ENCODE peak calls at places on chromosomes 11 and 22, in seven cellular contexts. O is mucosa of descending colon, S is uterus, W is foreskin keratinocyte, Q is adrenal gland, K is kidney epithelial cell, M is nephron progenitor cell. T is an unnamed sample.

GRCh38 chr11:16013649-16014275 is 342.6 kb downstream of the SOX6 start:
- DNase-seq in O (no peak), S (no peak), W (no peak), Q (no peak), K (no peak), M (peak; percentile 38), T (no peak)

GRCh38 chr22:27663812-27664211 is 137.7 kb downstream of the MN1 start:
- DNase-seq in O (no peak), S (no peak), W (no peak), Q (no peak), K (no peak), M (no peak), T (no peak)

GRCh38 chr11:71120346-71120963 is 131.9 kb downstream of the SHANK2 start:
- DNase-seq in O (no peak), S (no peak), W (peak; percentile 21), Q (no peak), K (no peak), M (peak; percentile 50), T (peak; percentile 59)

GRCh38 chr11:102592634-102593581 is 32.2 kb downstream of the MMP20 start:
- DNase-seq in O (no peak), S (no peak), W (peak; percentile 33), Q (no peak), K (no peak), M (no peak), T (no peak)

GRCh38 chr11:65116370-65117205 is 913 bp downstream of the ZNHIT2 start:
- DNase-seq in O (peak; percentile 81), S (no peak), W (no peak), Q (peak; percentile 81), K (no peak), M (no peak), T (no peak)

GRCh38 chr11:116232364-116232801 is 540.4 kb downstream of the BUD13 start:
- DNase-seq in O (no peak), S (peak; percentile 24), W (no peak), Q (no peak), K (peak; percentile 49), M (peak; percentile 15), T (no peak)

GRCh38 chr11:63920126-63920869 is 3.3 kb upstream of the RCOR2 start:
- DNase-seq in O (peak; percentile 91), S (peak; percentile 71), W (no peak), Q (peak; percentile 81), K (no peak), M (peak; percentile 73), T (no peak)

GRCh38 chr22:42401562-42402334 is 30.5 kb downstream of the NFAM1 start:
- DNase-seq in O (no peak), S (no peak), W (no peak), Q (no peak), K (no peak), M (no peak), T (no peak)

GRCh38 chr11:64207247-64208085 is 945 bp downstream of the FERMT3 start:
- DNase-seq in O (peak; percentile 90), S (peak; percentile 72), W (no peak), Q (peak; percentile 61), K (no peak), M (no peak), T (no peak)

GRCh38 chr11:85809191-85809590 is 1.8 kb downstream of the SYTL2 start:
- DNase-seq in O (no peak), S (no peak), W (no peak), Q (no peak), K (no peak), M (no peak), T (no peak)

GRCh38 chr11:120096756-120097191 is 41.1 kb downstream of the TRIM29 start:
- DNase-seq in O (no peak), S (peak; percentile 48), W (no peak), Q (no peak), K (no peak), M (peak; percentile 75), T (no peak)

GRCh38 chr11:95095858-95096587 is 6.4 kb downstream of the ENDOD1 start:
- DNase-seq in O (no peak), S (no peak), W (no peak), Q (no peak), K (no peak), M (no peak), T (no peak)

GRCh38 chr11:15159085-15159484 is 44.4 kb downstream of the INSC start:
- DNase-seq in O (no peak), S (no peak), W (peak; percentile 45), Q (no peak), K (no peak), M (no peak), T (no peak)

GRCh38 chr11:42043312-42043711 is 583.9 kb upstream of the LRRC4C start:
- DNase-seq in O (no peak), S (no peak), W (peak; percentile 76), Q (no peak), K (peak; percentile 7), M (no peak), T (no peak)

GRCh38 chr11:78354741-78355705 is 62.6 kb downstream of the GAB2 start:
- DNase-seq in O (no peak), S (no peak), W (no peak), Q (no peak), K (no peak), M (no peak), T (no peak)

GRCh38 chr11:119447664-119448242 is 24.8 kb upstream of the THY1 start:
- DNase-seq in O (no peak), S (no peak), W (peak; percentile 77), Q (no peak), K (no peak), M (no peak), T (no peak)

GRCh38 chr11:134040386-134041297 is 28.2 kb upstream of the JAM3 start:
- DNase-seq in O (no peak), S (peak; percentile 72), W (peak; percentile 74), Q (no peak), K (no peak), M (peak; percentile 36), T (no peak)

GRCh38 chr11:14254533-14255530 is 104.2 kb downstream of the RRAS2 start:
- DNase-seq in O (no peak), S (no peak), W (no peak), Q (no peak), K (no peak), M (no peak), T (no peak)

GRCh38 chr22:24068717-24069116 is 57.6 kb downstream of the CABIN1 start:
- DNase-seq in O (no peak), S (no peak), W (no peak), Q (no peak), K (no peak), M (no peak), T (no peak)

GRCh38 chr11:36088234-36088975 is 144.5 kb downstream of the LDLRAD3 start:
- DNase-seq in O (no peak), S (no peak), W (no peak), Q (no peak), K (no peak), M (no peak), T (no peak)

GRCh38 chr11:120938255-120938654 is 85.6 kb upstream of the TBCEL start:
- DNase-seq in O (no peak), S (no peak), W (no peak), Q (no peak), K (no peak), M (no peak), T (no peak)

GRCh38 chr11:15725246-15725645 is 610.5 kb downstream of the INSC start:
- DNase-seq in O (no peak), S (no peak), W (no peak), Q (no peak), K (no peak), M (no peak), T (no peak)

GRCh38 chr22:37138879-37139561 is 10.7 kb downstream of the IL2RB start:
- DNase-seq in O (no peak), S (no peak), W (no peak), Q (no peak), K (no peak), M (no peak), T (no peak)

GRCh38 chr11:104443387-104443786 is 279.4 kb upstream of the PDGFD start:
- DNase-seq in O (no peak), S (no peak), W (no peak), Q (no peak), K (no peak), M (no peak), T (no peak)
- TF ChIP-seq CTCF in O (no peak), S (no peak), W (no peak), Q (no peak), K (no peak), M (no peak), T (no peak)

DNA sequence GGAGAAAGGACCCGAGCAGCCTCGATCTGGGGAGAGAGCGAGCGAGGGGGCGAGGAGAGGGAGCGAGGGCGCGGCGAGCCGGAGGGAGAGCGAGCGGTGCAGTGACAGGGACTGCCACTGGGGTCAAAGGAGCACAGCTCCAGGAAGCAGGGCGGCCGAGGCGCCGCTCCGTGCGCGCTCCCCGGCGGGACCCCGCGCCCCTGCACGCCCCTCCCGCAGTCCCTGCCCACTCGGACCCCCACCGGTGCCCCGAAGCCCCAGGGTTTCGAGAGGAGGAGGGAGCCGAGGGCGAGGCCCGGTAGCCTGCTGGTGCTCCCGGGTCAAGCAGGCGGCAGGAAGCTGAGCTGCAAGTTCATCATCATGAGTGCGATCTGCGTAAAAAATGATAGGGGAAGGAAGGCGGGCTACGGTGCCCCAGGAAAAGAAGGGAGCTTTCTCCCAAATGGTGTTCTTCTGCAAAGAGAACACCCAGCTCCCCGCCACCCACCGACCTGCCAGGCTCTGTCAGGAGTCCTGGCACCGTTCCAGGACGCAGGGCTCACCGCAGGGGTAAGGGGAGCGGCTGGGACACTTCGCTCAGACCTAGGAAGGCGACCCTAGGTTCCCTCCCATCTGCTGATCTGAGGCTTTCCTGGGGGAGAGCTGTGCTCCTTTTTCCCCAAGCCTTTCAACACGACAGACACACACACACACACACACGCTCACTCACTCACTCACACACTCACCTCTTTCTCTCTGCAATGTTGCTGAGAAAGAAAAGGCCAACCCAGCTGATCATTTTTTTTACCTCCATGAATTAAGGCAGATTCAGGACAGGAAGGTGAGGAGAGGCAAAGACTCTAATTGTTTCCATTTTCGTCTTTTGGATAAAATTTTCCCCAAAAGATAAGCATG is at the start of gene MPPED2:
- DNase-seq in O (peak; percentile 55), S (peak; percentile 17), W (no peak), Q (peak; percentile 57), K (no peak), M (peak; percentile 37), T (peak; percentile 68)
- TF ChIP-seq CTCF in O (no peak), S (peak; percentile 36), W (no peak), Q (peak; percentile 30), K (no peak), M (peak; percentile 46), T (peak; percentile 65)

GRCh38 chr11:104222464-104222863 is 58.5 kb upstream of the PDGFD start:
- DNase-seq in O (no peak), S (no peak), W (no peak), Q (no peak), K (no peak), M (no peak), T (no peak)
- TF ChIP-seq CTCF in O (no peak), S (no peak), W (no peak), Q (no peak), K (no peak), M (no peak), T (no peak)

DNA sequence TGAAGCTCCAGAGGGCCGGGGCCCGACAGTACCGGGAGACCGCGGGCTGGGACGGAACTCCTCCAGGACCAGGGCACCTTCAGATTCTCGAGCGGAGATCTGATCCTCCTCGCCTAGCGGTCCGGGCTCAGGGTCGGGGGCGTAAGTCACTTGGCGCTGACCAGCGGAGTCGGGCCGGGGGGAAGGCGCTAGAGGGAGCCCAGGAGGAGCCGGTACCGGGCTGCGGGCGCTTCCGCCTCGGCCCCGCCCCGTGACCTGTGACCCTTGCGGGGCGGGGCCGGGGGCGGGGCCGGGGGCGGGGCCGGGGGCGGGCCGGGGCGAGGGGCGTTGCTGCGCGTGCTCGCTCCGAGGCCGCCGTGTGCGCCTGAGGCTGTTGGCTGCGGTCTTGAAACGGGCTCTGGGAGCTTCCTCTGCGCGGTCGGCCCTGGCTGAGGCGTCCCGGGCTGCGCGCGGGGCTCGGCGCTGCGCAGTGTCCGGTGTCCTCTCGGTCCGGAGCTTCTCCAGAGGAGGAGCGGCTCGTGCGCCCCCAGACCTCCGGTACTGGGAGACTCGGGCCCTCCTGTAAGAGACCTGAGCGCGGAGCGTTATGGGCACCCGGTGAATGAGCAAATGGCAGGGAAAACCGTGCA is at the start of gene ARSA:
- DNase-seq in O (peak; percentile 90), S (peak; percentile 82), W (peak; percentile 68), Q (peak; percentile 86), K (peak; percentile 25), M (peak; percentile 83), T (peak; percentile 51)
- TF ChIP-seq CTCF in O (peak; percentile 33), S (peak; percentile 47), W (peak; percentile 62), Q (no peak), K (peak; percentile 54), M (no peak), T (no peak)

T was measured in progenitor cell of endocrine pancreas.